ENCODE peak calls at places on chromosomes 16 and 17, in seven cellular contexts. A, S, P, U, D, C and I are unnamed samples.

GRCh38 chr16:76653390-76654026 is 376.3 kb downstream of the CNTNAP4 start:
- DNase-seq in A (peak; percentile 48), S (peak; percentile 71), P (no peak), U (peak; percentile 9), D (peak; percentile 39), C (no peak), I (peak; percentile 69)

GRCh38 chr16:89495121-89495520 is 4.8 kb upstream of the ANKRD11 start:
- DNase-seq in A (no peak), S (no peak), P (no peak), U (no peak), D (no peak), C (no peak), I (no peak)

GRCh38 chr17:27396941-27397340 is 59.3 kb upstream of the KSR1 start:
- DNase-seq in A (no peak), S (no peak), P (no peak), U (no peak), D (no peak), C (no peak), I (peak; percentile 71)

GRCh38 chr17:45432405-45433113 is at the start of gene ARHGAP27:
- DNase-seq in A (no peak), S (no peak), P (no peak), U (no peak), D (peak; percentile 72), C (no peak), I (peak; percentile 58)

GRCh38 chr16:87443031-87443430 is 49.8 kb downstream of the ZCCHC14 start:
- DNase-seq in A (no peak), S (no peak), P (no peak), U (no peak), D (no peak), C (no peak), I (no peak)

GRCh38 chr16:24125199-24125598 is 130.9 kb upstream of the CACNG3 start:
- DNase-seq in A (no peak), S (no peak), P (no peak), U (no peak), D (no peak), C (no peak), I (no peak)

GRCh38 chr17:56653877-56654276 is 60.4 kb downstream of the NOG start:
- DNase-seq in A (peak; percentile 16), S (peak; percentile 38), P (peak; percentile 63), U (peak; percentile 26), D (peak; percentile 32), C (no peak), I (peak; percentile 78)

GRCh38 chr16:68091604-68092261 is 6.6 kb downstream of the NFATC3 start:
- DNase-seq in A (peak; percentile 52), S (peak; percentile 70), P (no peak), U (no peak), D (no peak), C (no peak), I (no peak)

GRCh38 chr17:14756469-14756868 is 455.6 kb downstream of the HS3ST3B1 start:
- DNase-seq in A (no peak), S (peak; percentile 79), P (no peak), U (no peak), D (no peak), C (no peak), I (no peak)

GRCh38 chr16:56869513-56870270 is 4.7 kb downstream of the SLC12A3 start:
- DNase-seq in A (peak; percentile 75), S (peak; percentile 77), P (peak; percentile 34), U (no peak), D (no peak), C (peak; percentile 34), I (peak; percentile 26)

DNA sequence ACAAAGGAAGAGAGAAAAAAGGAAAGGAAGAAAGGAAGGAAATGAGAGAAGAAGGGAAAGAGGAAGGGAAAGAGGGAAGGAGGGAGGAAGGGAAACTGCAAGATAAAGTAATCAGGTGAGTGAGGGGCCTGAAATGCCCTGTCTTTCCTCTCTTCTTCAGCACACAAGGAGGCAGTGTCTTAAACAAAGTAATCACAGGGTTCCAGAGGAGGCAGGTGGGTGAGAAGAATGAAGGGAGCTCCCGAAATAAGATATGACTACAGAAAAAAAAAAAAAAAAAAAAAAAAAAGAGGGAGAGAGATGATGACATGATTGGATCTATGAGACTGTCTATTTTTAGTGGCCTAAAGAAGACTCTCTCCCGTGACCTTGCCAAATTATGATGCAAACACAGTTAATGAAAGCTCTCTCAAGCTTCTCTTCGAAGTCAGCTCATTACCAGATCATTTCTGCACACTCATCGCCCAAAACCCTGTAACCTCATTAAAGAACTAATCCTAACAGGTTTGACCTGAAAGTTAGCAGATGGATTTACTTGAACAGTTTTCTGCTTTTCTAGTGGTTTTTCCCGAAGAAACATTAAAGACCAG is 53.6 kb downstream of the CDH11 start:
- DNase-seq in A (no peak), S (no peak), P (no peak), U (no peak), D (no peak), C (no peak), I (no peak)
- TF ChIP-seq JUND in A (no peak), S (no peak), P (no peak), U (no peak), D (no peak), C (no peak), I (no peak)

GRCh38 chr17:4858880-4859260 is 25.7 kb downstream of the MINK1 start:
- DNase-seq in A (no peak), S (no peak), P (no peak), U (no peak), D (peak; percentile 83), C (no peak), I (peak; percentile 32)
- TF ChIP-seq JUND in A (no peak), S (no peak), P (no peak), U (no peak), D (no peak), C (no peak), I (no peak)

DNA sequence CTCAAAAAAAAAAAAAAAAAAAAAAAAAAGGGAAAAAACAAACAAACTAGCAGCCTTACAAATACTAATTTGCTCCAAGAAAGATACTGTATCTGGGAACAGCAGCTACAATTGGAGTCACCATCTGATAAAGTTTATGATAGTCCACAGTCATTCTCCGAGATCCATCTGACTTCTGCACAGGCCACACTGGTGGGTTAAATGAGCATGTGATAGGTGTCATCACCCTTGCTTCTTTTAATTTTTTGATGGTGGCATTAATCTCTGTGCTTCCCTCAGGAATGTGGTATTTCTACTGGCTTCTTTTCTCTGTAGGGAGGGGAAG is 49.6 kb downstream of the BCL7C start:
- DNase-seq in A (no peak), S (no peak), P (no peak), U (no peak), D (no peak), C (no peak), I (no peak)
- TF ChIP-seq JUND in A (no peak), S (no peak), P (no peak), U (no peak), D (no peak), C (no peak), I (no peak)

GRCh38 chr16:15749371-15749770 is 99.3 kb downstream of the NDE1 start:
- DNase-seq in A (no peak), S (no peak), P (no peak), U (no peak), D (no peak), C (no peak), I (peak; percentile 61)
- TF ChIP-seq JUND in A (no peak), S (no peak), P (no peak), U (no peak), D (no peak), C (no peak), I (no peak)